ENCODE peak calls at places on chromosomes 13 and 19, in seven cellular contexts. W is tibial nerve; X is mammary epithelial cell; I is heart left ventricle; L is activated B cell treated with CpG ODN at 0.5 μM for 24 hours; K is CD8-positive, alpha-beta T cell; N is adrenal gland. E is an unnamed sample.

GRCh38 chr13:23516706-23517105 is 53.5 kb upstream of the TNFRSF19 start:
- DNase-seq in W (no peak), X (no peak), I (no peak), L (no peak), K (no peak), N (no peak), E (no peak)

GRCh38 chr19:53958168-53958571 is 4.6 kb upstream of the CACNG8 start:
- DNase-seq in W (no peak), X (no peak), I (no peak), L (no peak), K (no peak), N (no peak), E (no peak)

GRCh38 chr13:30338331-30338851 is 31.0 kb upstream of the KATNAL1 start:
- DNase-seq in W (no peak), X (peak), I (no peak), L (no peak), K (no peak), N (peak), E (no peak)

GRCh38 chr19:41882568-41883462 is at the start of gene ARHGEF1:
- DNase-seq in W (no peak), X (peak), I (peak), L (peak), K (peak), N (peak), E (no peak)

GRCh38 chr13:30191491-30192100 is 115.8 kb downstream of the KATNAL1 start:
- DNase-seq in W (no peak), X (peak), I (no peak), L (no peak), K (no peak), N (no peak), E (no peak)

GRCh38 chr19:4013886-4014540 is 6.5 kb downstream of the PIAS4 start:
- DNase-seq in W (no peak), X (no peak), I (no peak), L (no peak), K (no peak), N (peak), E (no peak)

GRCh38 chr13:84362777-84363176 is 480.5 kb upstream of the SLITRK1 start:
- DNase-seq in W (no peak), X (peak), I (no peak), L (no peak), K (no peak), N (no peak), E (no peak)

GRCh38 chr13:45441633-45442032 is 23.1 kb upstream of the COG3 start:
- DNase-seq in W (no peak), X (peak), I (no peak), L (no peak), K (no peak), N (no peak), E (no peak)

GRCh38 chr19:32404939-32405430 is 585 bp upstream of the DPY19L3 start:
- DNase-seq in W (peak), X (no peak), I (peak), L (no peak), K (no peak), N (peak), E (peak)

GRCh38 chr13:100159584-100159983 is 70.7 kb downstream of the PCCA start:
- DNase-seq in W (no peak), X (no peak), I (no peak), L (no peak), K (no peak), N (no peak), E (no peak)

GRCh38 chr19:42351079-42351735 is 25.8 kb downstream of the MEGF8 start:
- DNase-seq in W (no peak), X (no peak), I (no peak), L (no peak), K (no peak), N (no peak), E (no peak)

GRCh38 chr13:20501139-20501538 is 24.5 kb downstream of the CRYL1 start:
- DNase-seq in W (no peak), X (no peak), I (no peak), L (no peak), K (no peak), N (no peak), E (no peak)

GRCh38 chr13:23960566-23961156 is 63.4 kb upstream of the C1QTNF9B start:
- DNase-seq in W (no peak), X (peak), I (no peak), L (no peak), K (no peak), N (no peak), E (no peak)

GRCh38 chr19:17859533-17860330 is at the start of gene RPL18A:
- DNase-seq in W (peak), X (peak), I (peak), L (peak), K (peak), N (peak), E (peak)

GRCh38 chr13:48562296-48563066 is 29.6 kb upstream of the RCBTB2 start:
- DNase-seq in W (no peak), X (peak), I (no peak), L (no peak), K (peak), N (no peak), E (no peak)

GRCh38 chr19:29492761-29493160 is 33.0 kb upstream of the VSTM2B start:
- DNase-seq in W (no peak), X (no peak), I (no peak), L (no peak), K (no peak), N (no peak), E (no peak)

GRCh38 chr19:40280608-40281221 is 4.4 kb downstream of the AKT2 start:
- DNase-seq in W (no peak), X (peak), I (no peak), L (no peak), K (no peak), N (no peak), E (no peak)

GRCh38 chr13:21979156-21979819 is 308.4 kb downstream of the FGF9 start:
- DNase-seq in W (no peak), X (no peak), I (no peak), L (no peak), K (no peak), N (no peak), E (no peak)

GRCh38 chr13:73937420-73937819 is 196.8 kb downstream of the KLF12 start:
- DNase-seq in W (no peak), X (no peak), I (no peak), L (no peak), K (no peak), N (no peak), E (no peak)

GRCh38 chr13:50355797-50356196 is 340.6 kb downstream of the KCNRG start:
- DNase-seq in W (no peak), X (no peak), I (no peak), L (no peak), K (no peak), N (no peak), E (no peak)

GRCh38 chr13:111201304-111201940 is 86.3 kb downstream of the ARHGEF7 start:
- DNase-seq in W (no peak), X (no peak), I (no peak), L (no peak), K (no peak), N (no peak), E (no peak)

GRCh38 chr19:7415163-7415856 is 66.6 kb downstream of the ARHGEF18 start:
- DNase-seq in W (no peak), X (no peak), I (no peak), L (no peak), K (no peak), N (no peak), E (peak)

GRCh38 chr13:112140366-112140765 is 73.4 kb downstream of the SOX1 start:
- DNase-seq in W (no peak), X (no peak), I (no peak), L (no peak), K (no peak), N (no peak), E (no peak)

GRCh38 chr13:84136582-84136981 is 254.3 kb upstream of the SLITRK1 start:
- DNase-seq in W (no peak), X (no peak), I (no peak), L (no peak), K (no peak), N (no peak), E (no peak)

GRCh38 chr13:67147257-67148218 is 82.6 kb downstream of the PCDH9 start:
- DNase-seq in W (no peak), X (no peak), I (peak), L (no peak), K (no peak), N (no peak), E (no peak)

GRCh38 chr19:55638864-55639359 is 1.9 kb upstream of the ZNF580 start:
- DNase-seq in W (no peak), X (no peak), I (no peak), L (no peak), K (peak), N (peak), E (no peak)

GRCh38 chr13:36630181-36630806 is 43.5 kb upstream of the SERTM1 start:
- DNase-seq in W (no peak), X (no peak), I (no peak), L (no peak), K (no peak), N (no peak), E (no peak)

GRCh38 chr19:48330012-48330681 is 4.8 kb downstream of the EMP3 start:
- DNase-seq in W (peak), X (peak), I (peak), L (peak), K (peak), N (peak), E (no peak)

GRCh38 chr19:4059931-4060620 is 6.6 kb downstream of the ZBTB7A start:
- DNase-seq in W (peak), X (peak), I (peak), L (no peak), K (peak), N (peak), E (no peak)

DNA sequence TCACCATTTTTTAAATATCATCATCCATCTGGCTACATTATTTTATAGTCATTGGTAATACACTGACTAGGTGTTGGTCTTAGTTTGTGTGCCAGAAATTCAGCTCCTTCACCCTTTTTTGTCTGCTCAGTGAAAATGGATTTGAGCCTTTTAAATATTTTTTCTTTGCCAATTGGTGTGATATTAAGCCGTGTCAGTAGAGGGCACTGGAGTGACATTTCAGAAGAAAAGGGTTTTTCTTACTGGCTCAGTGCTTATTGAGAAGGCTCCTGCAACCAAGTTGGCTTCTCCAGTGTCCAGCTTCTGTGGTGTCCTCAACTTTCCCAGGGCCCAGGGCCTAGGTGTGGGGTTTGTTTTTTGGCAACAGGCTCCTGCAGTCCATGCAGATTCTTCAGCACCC is 546.6 kb downstream of the DACH1 start:
- DNase-seq in W (no peak), X (peak), I (no peak), L (no peak), K (no peak), N (no peak), E (no peak)
- TF ChIP-seq CTCF in W (no peak), X (peak), I (no peak), L (no peak), K (no peak), N (no peak), E (peak)

GRCh38 chr13:47281981-47282380 is 385.1 kb upstream of the HTR2A start:
- DNase-seq in W (no peak), X (no peak), I (no peak), L (no peak), K (no peak), N (no peak), E (no peak)
- TF ChIP-seq CTCF in W (no peak), X (no peak), I (no peak), L (no peak), K (no peak), N (no peak), E (no peak)

GRCh38 chr13:93174260-93174659 is 52.3 kb upstream of the GPC6 start:
- DNase-seq in W (no peak), X (no peak), I (no peak), L (no peak), K (no peak), N (no peak), E (no peak)

GRCh38 chr13:93169980-93170379 is 56.6 kb upstream of the GPC6 start:
- DNase-seq in W (no peak), X (peak), I (no peak), L (no peak), K (no peak), N (peak), E (no peak)

GRCh38 chr13:93172109-93172508 is 54.5 kb upstream of the GPC6 start:
- DNase-seq in W (no peak), X (no peak), I (no peak), L (no peak), K (no peak), N (no peak), E (no peak)

GRCh38 chr13:93173656-93174055 is 53.0 kb upstream of the GPC6 start:
- DNase-seq in W (no peak), X (peak), I (no peak), L (no peak), K (no peak), N (no peak), E (no peak)
- TF ChIP-seq CTCF in W (no peak), X (no peak), I (no peak), L (no peak), K (no peak), N (no peak), E (no peak)

DNA sequence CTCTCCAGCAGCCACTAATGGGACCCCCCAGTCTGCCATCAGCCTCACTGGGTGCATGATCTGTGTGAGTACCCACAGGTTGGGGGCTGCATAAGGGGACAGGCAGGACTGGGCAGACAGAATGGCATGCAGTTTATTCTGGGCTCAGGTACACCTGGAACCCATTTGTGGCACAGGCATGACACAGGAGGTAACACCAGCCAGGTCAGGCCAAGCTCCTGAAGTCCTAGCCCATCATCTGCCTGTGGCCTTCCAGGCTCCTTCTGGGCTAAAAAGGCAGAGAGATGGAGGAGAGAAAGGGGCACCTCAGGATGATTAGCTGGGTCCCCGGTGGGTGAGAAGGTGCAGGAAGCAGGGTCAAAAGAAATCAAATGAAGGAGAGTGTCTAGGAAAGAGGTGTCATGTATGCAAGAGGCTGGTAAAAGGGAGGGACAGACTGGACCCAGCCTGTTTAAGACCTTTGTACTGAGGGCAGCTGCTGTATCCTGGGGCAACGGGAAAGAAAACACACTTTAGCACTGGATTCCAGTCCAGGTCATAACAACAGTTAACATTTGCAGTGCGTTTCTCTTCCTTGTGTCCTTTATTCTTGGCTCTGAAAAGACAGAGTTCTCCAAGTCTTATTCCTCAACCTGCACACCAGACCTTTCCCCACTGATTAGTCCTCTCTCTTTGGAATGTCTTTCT is 20.2 kb upstream of the DGKH start:
- DNase-seq in W (no peak), X (no peak), I (no peak), L (no peak), K (no peak), N (no peak), E (no peak)
- TF ChIP-seq CTCF in W (no peak), X (no peak), I (no peak), L (no peak), K (no peak), N (no peak), E (no peak)

GRCh38 chr19:14091086-14091884 is 734 bp upstream of the SAMD1 start:
- DNase-seq in W (peak), X (peak), I (no peak), L (peak), K (peak), N (peak), E (no peak)

GRCh38 chr19:14090509-14091085 is at the start of gene SAMD1:
- DNase-seq in W (peak), X (peak), I (peak), L (peak), K (peak), N (peak), E (peak)

GRCh38 chr19:14088634-14089411 is 1.7 kb downstream of the SAMD1 start:
- DNase-seq in W (no peak), X (no peak), I (no peak), L (no peak), K (no peak), N (no peak), E (no peak)

GRCh38 chr19:14089412-14089661 is 1.2 kb downstream of the SAMD1 start:
- DNase-seq in W (no peak), X (no peak), I (no peak), L (no peak), K (no peak), N (no peak), E (no peak)

GRCh38 chr19:14089662-14090508 is 666 bp downstream of the SAMD1 start:
- DNase-seq in W (no peak), X (peak), I (peak), L (peak), K (peak), N (peak), E (no peak)
- TF ChIP-seq CTCF in W (peak), X (no peak), I (peak), L (no peak), K (no peak), N (no peak), E (no peak)

GRCh38 chr13:77696006-77696862 is 1.3 kb upstream of the SLAIN1 start:
- DNase-seq in W (no peak), X (no peak), I (no peak), L (no peak), K (no peak), N (no peak), E (no peak)

GRCh38 chr13:77687799-77688198 is 9.7 kb upstream of the SLAIN1 start:
- DNase-seq in W (no peak), X (no peak), I (no peak), L (no peak), K (no peak), N (no peak), E (no peak)

GRCh38 chr13:77693449-77693940 is 4.0 kb upstream of the SLAIN1 start:
- DNase-seq in W (no peak), X (no peak), I (no peak), L (no peak), K (no peak), N (no peak), E (no peak)

GRCh38 chr13:77692746-77693448 is 4.6 kb upstream of the SLAIN1 start:
- DNase-seq in W (no peak), X (no peak), I (no peak), L (no peak), K (no peak), N (no peak), E (no peak)

DNA sequence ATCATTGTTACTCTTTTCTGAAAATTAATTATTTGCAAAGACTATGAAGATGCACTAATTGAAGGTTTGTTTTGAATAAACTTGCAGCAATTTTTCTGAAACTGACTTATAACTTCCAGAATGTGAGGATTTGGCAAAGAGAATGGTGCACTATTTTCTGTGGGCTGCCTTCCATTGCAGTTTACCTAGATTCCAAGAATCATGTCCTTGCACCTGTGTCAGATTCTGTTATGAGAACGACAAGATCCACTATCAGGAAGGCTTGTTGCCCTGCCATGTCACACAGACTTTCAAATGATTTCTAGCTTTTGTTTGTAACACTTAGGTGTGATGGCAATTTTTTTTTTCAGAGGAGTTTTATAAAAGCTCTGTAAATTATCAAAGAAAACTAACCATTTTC is 5.6 kb upstream of the SLAIN1 start:
- DNase-seq in W (no peak), X (no peak), I (no peak), L (no peak), K (no peak), N (no peak), E (no peak)
- TF ChIP-seq CTCF in W (no peak), X (no peak), I (no peak), L (no peak), K (no peak), N (no peak), E (no peak)

E was measured in AG09319.